ENCODE peak calls at places on chromosomes 6 and 20, in seven cellular contexts. One of them, this sample, is unnamed.

GRCh38 chr6:25962368-25963127 is at the start of gene TRIM38:
- DNase-seq in psoas muscle: no peak
- DNase-seq in left ventricle myocardium inferior: peak; percentile 29
- DNase-seq in uterus: peak; percentile 92
- DNase-seq in OCI-LY7: peak; percentile 94
- DNase-seq in IMR-90: peak; percentile 89
- DNase-seq in body of pancreas: peak; percentile 80
- DNase-seq in this sample: peak; percentile 53

GRCh38 chr6:138162104-138162946 is 586 bp downstream of the ARFGEF3 start:
- DNase-seq in left ventricle myocardium inferior: no peak
- DNase-seq in body of pancreas: peak; percentile 49
- DNase-seq in psoas muscle: no peak
- DNase-seq in IMR-90: no peak
- DNase-seq in uterus: no peak
- DNase-seq in OCI-LY7: no peak
- DNase-seq in this sample: no peak

GRCh38 chr20:31394900-31395299 is 4.5 kb upstream of the DEFB119 start:
- DNase-seq in psoas muscle: no peak
- DNase-seq in OCI-LY7: no peak
- DNase-seq in uterus: no peak
- DNase-seq in left ventricle myocardium inferior: no peak
- DNase-seq in IMR-90: no peak
- DNase-seq in body of pancreas: no peak
- DNase-seq in this sample: no peak

GRCh38 chr6:92050216-92050615 is 1369.1 kb downstream of the EPHA7 start:
- DNase-seq in uterus: no peak
- DNase-seq in left ventricle myocardium inferior: no peak
- DNase-seq in OCI-LY7: no peak
- DNase-seq in psoas muscle: no peak
- DNase-seq in IMR-90: no peak
- DNase-seq in body of pancreas: no peak
- DNase-seq in this sample: no peak

GRCh38 chr6:7418238-7418905 is 28.8 kb downstream of the RIOK1 start:
- DNase-seq in IMR-90: peak; percentile 21
- DNase-seq in OCI-LY7: no peak
- DNase-seq in body of pancreas: no peak
- DNase-seq in psoas muscle: no peak
- DNase-seq in left ventricle myocardium inferior: no peak
- DNase-seq in uterus: no peak
- DNase-seq in this sample: no peak

GRCh38 chr6:139290787-139291294 is 957 bp downstream of the TXLNB start:
- DNase-seq in IMR-90: peak; percentile 75
- DNase-seq in left ventricle myocardium inferior: no peak
- DNase-seq in psoas muscle: peak; percentile 60
- DNase-seq in OCI-LY7: peak; percentile 89
- DNase-seq in uterus: peak; percentile 44
- DNase-seq in body of pancreas: no peak
- DNase-seq in this sample: no peak

GRCh38 chr6:117425431-117426153 is at the start of gene ROS1:
- DNase-seq in psoas muscle: no peak
- DNase-seq in body of pancreas: no peak
- DNase-seq in uterus: no peak
- DNase-seq in IMR-90: no peak
- DNase-seq in OCI-LY7: no peak
- DNase-seq in left ventricle myocardium inferior: no peak
- DNase-seq in this sample: no peak

GRCh38 chr6:151391021-151391470 is 313 bp downstream of the ZBTB2 start:
- DNase-seq in OCI-LY7: peak; percentile 78
- DNase-seq in psoas muscle: peak; percentile 93
- DNase-seq in body of pancreas: peak; percentile 76
- DNase-seq in IMR-90: peak; percentile 60
- DNase-seq in left ventricle myocardium inferior: peak; percentile 82
- DNase-seq in uterus: peak; percentile 77
- DNase-seq in this sample: peak; percentile 32

GRCh38 chr6:152273638-152274037 is 363.5 kb downstream of the SYNE1 start:
- DNase-seq in psoas muscle: peak; percentile 68
- DNase-seq in uterus: no peak
- DNase-seq in IMR-90: no peak
- DNase-seq in body of pancreas: peak; percentile 60
- DNase-seq in OCI-LY7: no peak
- DNase-seq in left ventricle myocardium inferior: no peak
- DNase-seq in this sample: no peak

GRCh38 chr6:150964765-150965164 is 99.3 kb downstream of the MTHFD1L start:
- DNase-seq in uterus: no peak
- DNase-seq in body of pancreas: no peak
- DNase-seq in IMR-90: no peak
- DNase-seq in left ventricle myocardium inferior: no peak
- DNase-seq in OCI-LY7: no peak
- DNase-seq in psoas muscle: no peak
- DNase-seq in this sample: no peak

GRCh38 chr6:44072959-44073611 is 54.2 kb downstream of the MRPL14 start:
- DNase-seq in uterus: peak; percentile 77
- DNase-seq in left ventricle myocardium inferior: peak; percentile 90
- DNase-seq in IMR-90: peak; percentile 88
- DNase-seq in OCI-LY7: peak; percentile 94
- DNase-seq in body of pancreas: peak; percentile 83
- DNase-seq in psoas muscle: peak; percentile 89
- DNase-seq in this sample: no peak

GRCh38 chr6:42914546-42914945 is 1.3 kb upstream of the PTCRA start:
- DNase-seq in IMR-90: no peak
- DNase-seq in left ventricle myocardium inferior: no peak
- DNase-seq in uterus: no peak
- DNase-seq in body of pancreas: no peak
- DNase-seq in psoas muscle: no peak
- DNase-seq in OCI-LY7: no peak
- DNase-seq in this sample: no peak

GRCh38 chr6:135159531-135159930 is 21.6 kb upstream of the MYB start:
- DNase-seq in uterus: no peak
- DNase-seq in OCI-LY7: peak; percentile 25
- DNase-seq in psoas muscle: no peak
- DNase-seq in IMR-90: no peak
- DNase-seq in left ventricle myocardium inferior: no peak
- DNase-seq in body of pancreas: no peak
- DNase-seq in this sample: no peak

GRCh38 chr6:20644667-20645370 is 110.6 kb downstream of the CDKAL1 start:
- DNase-seq in OCI-LY7: no peak
- DNase-seq in body of pancreas: no peak
- DNase-seq in left ventricle myocardium inferior: no peak
- DNase-seq in uterus: no peak
- DNase-seq in IMR-90: peak; percentile 57
- DNase-seq in psoas muscle: no peak
- DNase-seq in this sample: no peak

GRCh38 chr6:122798099-122798641 is 9.1 kb downstream of the SMPDL3A start:
- DNase-seq in uterus: no peak
- DNase-seq in body of pancreas: peak; percentile 88
- DNase-seq in OCI-LY7: no peak
- DNase-seq in left ventricle myocardium inferior: no peak
- DNase-seq in IMR-90: peak; percentile 84
- DNase-seq in psoas muscle: peak; percentile 62
- DNase-seq in this sample: no peak

GRCh38 chr20:40203032-40203431 is 486.0 kb downstream of the MAFB start:
- DNase-seq in left ventricle myocardium inferior: no peak
- DNase-seq in OCI-LY7: no peak
- DNase-seq in body of pancreas: no peak
- DNase-seq in uterus: no peak
- DNase-seq in IMR-90: no peak
- DNase-seq in psoas muscle: no peak
- DNase-seq in this sample: no peak

GRCh38 chr6:106098383-106099234 is 12.5 kb downstream of the PRDM1 start:
- DNase-seq in psoas muscle: no peak
- DNase-seq in uterus: no peak
- DNase-seq in OCI-LY7: peak; percentile 52
- DNase-seq in body of pancreas: peak; percentile 56
- DNase-seq in IMR-90: peak; percentile 89
- DNase-seq in left ventricle myocardium inferior: no peak
- DNase-seq in this sample: no peak

GRCh38 chr6:24672573-24673182 is 5.8 kb downstream of the ACOT13 start:
- DNase-seq in OCI-LY7: no peak
- DNase-seq in psoas muscle: no peak
- DNase-seq in body of pancreas: no peak
- DNase-seq in left ventricle myocardium inferior: no peak
- DNase-seq in uterus: no peak
- DNase-seq in IMR-90: no peak
- DNase-seq in this sample: no peak
- H3K9me3 ChIP-seq in OCI-LY7: peaks cover 39% of the 10 kb centered on the region
- H3K9me3 ChIP-seq in psoas muscle: no peaks in the 10 kb centered on the region
- H3K9me3 ChIP-seq in body of pancreas: no peaks in the 10 kb centered on the region
- H3K9me3 ChIP-seq in left ventricle myocardium inferior: peaks cover 18% of the 10 kb centered on the region
- H3K9me3 ChIP-seq in uterus: no peaks in the 10 kb centered on the region
- H3K9me3 ChIP-seq in IMR-90: peaks cover 9% of the 10 kb centered on the region
- H3K9me3 ChIP-seq in this sample: peaks cover 13% of the 10 kb centered on the region

DNA sequence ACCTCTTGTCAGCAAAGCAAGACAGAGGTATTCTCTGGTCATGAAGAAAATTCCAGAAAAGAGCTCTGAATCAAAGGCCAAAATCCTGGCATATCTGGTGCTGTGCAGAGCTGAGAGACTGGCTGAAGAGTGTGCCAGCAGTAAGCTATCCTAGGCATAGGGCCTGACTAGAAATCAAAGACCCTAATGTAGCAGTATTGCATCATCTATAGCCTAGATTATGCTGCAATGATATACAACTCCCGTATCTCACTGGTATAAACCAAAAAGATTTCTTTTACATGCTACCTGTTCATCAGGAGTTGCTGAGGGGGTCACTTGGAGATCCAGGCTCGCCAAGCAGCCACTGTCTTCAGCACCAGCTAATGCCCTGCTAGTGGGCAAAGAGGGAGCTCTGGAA is 30.9 kb upstream of the TRIM39 start:
- DNase-seq in OCI-LY7: no peak
- DNase-seq in uterus: no peak
- DNase-seq in body of pancreas: no peak
- DNase-seq in psoas muscle: no peak
- DNase-seq in IMR-90: no peak
- DNase-seq in left ventricle myocardium inferior: no peak
- DNase-seq in this sample: no peak
- H3K9me3 ChIP-seq in OCI-LY7: no peaks in the 10 kb centered on the region
- H3K9me3 ChIP-seq in uterus: no peaks in the 10 kb centered on the region
- H3K9me3 ChIP-seq in body of pancreas: no peaks in the 10 kb centered on the region
- H3K9me3 ChIP-seq in psoas muscle: no peaks in the 10 kb centered on the region
- H3K9me3 ChIP-seq in IMR-90: no peaks in the 10 kb centered on the region
- H3K9me3 ChIP-seq in left ventricle myocardium inferior: no peaks in the 10 kb centered on the region
- H3K9me3 ChIP-seq in this sample: no peaks in the 10 kb centered on the region

GRCh38 chr6:36089048-36089447 is 41.3 kb upstream of the MAPK13 start:
- DNase-seq in psoas muscle: no peak
- DNase-seq in left ventricle myocardium inferior: no peak
- DNase-seq in OCI-LY7: no peak
- DNase-seq in uterus: no peak
- DNase-seq in body of pancreas: no peak
- DNase-seq in IMR-90: no peak
- DNase-seq in this sample: no peak

GRCh38 chr6:36078159-36078558 is 50.6 kb downstream of the MAPK14 start:
- DNase-seq in body of pancreas: no peak
- DNase-seq in IMR-90: no peak
- DNase-seq in left ventricle myocardium inferior: no peak
- DNase-seq in OCI-LY7: no peak
- DNase-seq in psoas muscle: no peak
- DNase-seq in uterus: no peak
- DNase-seq in this sample: no peak

GRCh38 chr6:36082318-36082717 is 48.0 kb upstream of the MAPK13 start:
- DNase-seq in psoas muscle: no peak
- DNase-seq in uterus: no peak
- DNase-seq in left ventricle myocardium inferior: no peak
- DNase-seq in OCI-LY7: no peak
- DNase-seq in body of pancreas: no peak
- DNase-seq in IMR-90: no peak
- DNase-seq in this sample: no peak

GRCh38 chr6:36079596-36079995 is 50.7 kb upstream of the MAPK13 start:
- DNase-seq in left ventricle myocardium inferior: no peak
- DNase-seq in OCI-LY7: no peak
- DNase-seq in uterus: no peak
- DNase-seq in body of pancreas: no peak
- DNase-seq in psoas muscle: no peak
- DNase-seq in IMR-90: no peak
- DNase-seq in this sample: no peak

DNA sequence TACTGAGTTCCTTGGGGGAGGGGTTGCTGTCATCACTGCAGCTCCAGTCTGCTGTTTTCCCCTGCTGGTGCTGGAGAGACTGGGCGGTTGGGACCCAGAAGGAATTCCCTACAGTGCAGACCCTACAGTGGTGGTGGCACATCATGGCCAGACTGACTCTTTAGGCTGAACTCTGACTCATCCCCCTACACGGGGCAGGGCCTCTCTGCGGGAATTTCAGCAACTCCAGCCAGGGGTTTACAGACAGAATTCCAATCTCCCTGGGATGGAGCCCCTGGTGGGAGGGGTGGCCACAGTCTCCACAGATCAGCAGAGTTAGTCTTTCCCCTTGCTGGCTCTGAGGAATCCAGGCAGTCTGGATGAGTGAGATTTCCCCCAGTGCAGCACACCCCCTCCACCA is 46.9 kb upstream of the MAPK13 start:
- DNase-seq in IMR-90: no peak
- DNase-seq in OCI-LY7: no peak
- DNase-seq in body of pancreas: no peak
- DNase-seq in left ventricle myocardium inferior: no peak
- DNase-seq in psoas muscle: no peak
- DNase-seq in uterus: no peak
- DNase-seq in this sample: no peak
- H3K9me3 ChIP-seq in IMR-90: peaks cover 1% of the 10 kb centered on the region
- H3K9me3 ChIP-seq in OCI-LY7: peaks cover 21% of the 10 kb centered on the region
- H3K9me3 ChIP-seq in body of pancreas: no peaks in the 10 kb centered on the region
- H3K9me3 ChIP-seq in left ventricle myocardium inferior: peaks cover 5% of the 10 kb centered on the region
- H3K9me3 ChIP-seq in psoas muscle: peaks cover 6% of the 10 kb centered on the region
- H3K9me3 ChIP-seq in uterus: no peaks in the 10 kb centered on the region
- H3K9me3 ChIP-seq in this sample: no peaks in the 10 kb centered on the region

DNA sequence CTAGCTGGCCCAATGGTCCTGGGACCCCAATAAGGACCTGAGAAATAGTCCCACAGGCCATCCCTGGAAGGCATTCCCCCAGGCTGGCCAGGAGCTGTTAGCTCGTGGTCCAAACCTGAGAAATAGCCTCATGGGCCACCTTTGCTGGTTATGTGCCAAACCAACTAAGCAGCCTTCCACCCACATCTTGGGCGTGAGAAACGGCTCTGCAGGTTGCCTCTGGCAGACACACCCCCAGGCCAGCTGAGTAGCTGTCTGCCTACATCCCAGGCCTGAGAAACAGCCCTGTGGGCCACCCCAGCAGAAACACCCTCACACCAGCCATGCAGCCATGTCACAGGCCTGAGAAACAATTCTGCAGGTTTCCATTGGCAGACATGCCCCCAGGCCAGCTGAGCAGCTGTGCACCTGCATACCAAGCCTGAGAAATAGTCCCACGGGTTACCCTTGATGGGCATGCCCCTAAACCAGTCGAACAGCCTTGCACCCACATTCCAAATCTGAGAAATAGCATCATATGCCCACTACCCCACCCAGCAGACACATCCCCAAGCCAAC is 567.8 kb upstream of the ID4 start:
- DNase-seq in uterus: no peak
- DNase-seq in psoas muscle: no peak
- DNase-seq in left ventricle myocardium inferior: no peak
- DNase-seq in OCI-LY7: no peak
- DNase-seq in body of pancreas: no peak
- DNase-seq in IMR-90: no peak
- DNase-seq in this sample: no peak
- H3K9me3 ChIP-seq in uterus: no peaks in the 10 kb centered on the region
- H3K9me3 ChIP-seq in psoas muscle: no peaks in the 10 kb centered on the region
- H3K9me3 ChIP-seq in left ventricle myocardium inferior: peaks cover 50% of the 10 kb centered on the region
- H3K9me3 ChIP-seq in OCI-LY7: no peaks in the 10 kb centered on the region
- H3K9me3 ChIP-seq in body of pancreas: no peaks in the 10 kb centered on the region
- H3K9me3 ChIP-seq in IMR-90: peaks cover 15% of the 10 kb centered on the region
- H3K9me3 ChIP-seq in this sample: peaks cover 13% of the 10 kb centered on the region